ENCODE peak calls at places on chromosomes 2 and 18, in four cellular contexts. T is IMR-90, S is A549, Z is GM12878. X is an unnamed sample.
A peak's percentile ranks its signal among the peaks of the same experiment; 100 is the strongest.

GRCh38 chr2:219362524-219363164 is 25.1 kb downstream of the DNPEP start:
- DNase-seq in Z (peak; percentile 34), S (peak; percentile 60), T (peak; percentile 99), X (peak; percentile 30)

GRCh38 chr2:233449921-233450853 is 95.9 kb downstream of the DGKD start:
- DNase-seq in S (no peak), Z (no peak), T (no peak), X (no peak)

GRCh38 chr2:67650292-67651133 is 253.4 kb downstream of the ETAA1 start:
- DNase-seq in Z (no peak), S (peak; percentile 87), T (peak; percentile 96), X (peak; percentile 13)

GRCh38 chr2:231985823-231986261 is 24.3 kb downstream of the DIS3L2 start:
- DNase-seq in S (no peak), Z (no peak), T (no peak), X (peak; percentile 37)

GRCh38 chr2:119681868-119682220 is 2.8 kb downstream of the TMEM177 start:
- DNase-seq in S (no peak), Z (no peak), T (no peak), X (no peak)

GRCh38 chr2:204205548-204205947 is 269.0 kb downstream of the ICOS start:
- DNase-seq in S (no peak), Z (no peak), T (no peak), X (no peak)

GRCh38 chr2:64222351-64222750 is 78.1 kb upstream of the PELI1 start:
- DNase-seq in S (no peak), T (peak; percentile 21), Z (no peak), X (no peak)

GRCh38 chr2:236627193-236627592 is 57.6 kb downstream of the ACKR3 start:
- DNase-seq in S (no peak), Z (no peak), T (no peak), X (no peak)

GRCh38 chr2:126634273-126634861 is 21.6 kb upstream of the GYPC start:
- DNase-seq in S (peak; percentile 23), Z (no peak), T (peak; percentile 17), X (peak; percentile 30)

GRCh38 chr18:26652501-26652900 is 104.1 kb upstream of the KCTD1 start:
- DNase-seq in Z (no peak), S (no peak), T (no peak), X (no peak)

GRCh38 chr2:241279413-241279812 is 36.1 kb downstream of the HDLBP start:
- DNase-seq in S (no peak), Z (no peak), T (peak; percentile 33), X (peak; percentile 18)

GRCh38 chr2:67318966-67319590 is 78.1 kb upstream of the ETAA1 start:
- DNase-seq in T (peak; percentile 29), Z (no peak), S (no peak), X (no peak)

GRCh38 chr18:23353459-23353858 is 99.6 kb upstream of the RIOK3 start:
- DNase-seq in T (no peak), Z (peak; percentile 56), S (no peak), X (no peak)

GRCh38 chr2:12835733-12836132 is 119.0 kb downstream of the TRIB2 start:
- DNase-seq in Z (no peak), T (no peak), S (no peak), X (no peak)

GRCh38 chr2:241808051-241808450 is 942 bp upstream of the NEU4 start:
- DNase-seq in T (no peak), Z (no peak), S (no peak), X (no peak)

GRCh38 chr2:176490061-176490861 is 221.0 kb downstream of the MTX2 start:
- DNase-seq in S (no peak), Z (no peak), T (no peak), X (peak; percentile 32)

GRCh38 chr18:58497845-58498244 is 131.0 kb downstream of the ALPK2 start:
- DNase-seq in Z (no peak), T (peak; percentile 48), S (no peak), X (no peak)

GRCh38 chr2:61853848-61854434 is at the start of gene FAM161A:
- DNase-seq in Z (peak; percentile 44), S (peak; percentile 88), T (peak; percentile 77), X (peak; percentile 75)

GRCh38 chr2:135851858-135852257 is 14.9 kb upstream of the LCT start:
- DNase-seq in T (peak; percentile 15), S (no peak), Z (no peak), X (no peak)

GRCh38 chr2:222057249-222058073 is 241.3 kb downstream of the PAX3 start:
- DNase-seq in T (no peak), Z (no peak), S (no peak), X (peak; percentile 25)

GRCh38 chr2:214995926-214996670 is 142.3 kb downstream of the ABCA12 start:
- DNase-seq in T (no peak), S (no peak), Z (peak; percentile 85), X (no peak)

GRCh38 chr2:54122171-54122935 is 6.9 kb downstream of the ACYP2 start:
- DNase-seq in Z (no peak), T (no peak), S (no peak), X (no peak)

GRCh38 chr2:145203931-145204330 is 684.0 kb upstream of the ZEB2 start:
- DNase-seq in T (no peak), S (no peak), Z (no peak), X (no peak)

GRCh38 chr18:58337285-58337684 is 291.6 kb downstream of the ALPK2 start:
- DNase-seq in Z (no peak), S (no peak), T (no peak), X (no peak)

GRCh38 chr2:106664669-106665068 is 177.5 kb downstream of the CD8B2 start:
- DNase-seq in S (no peak), Z (peak; percentile 11), T (no peak), X (no peak)

GRCh38 chr2:73986085-73986680 is 1.5 kb downstream of the TET3 start:
- DNase-seq in T (no peak), Z (no peak), S (no peak), X (no peak)

GRCh38 chr18:21575656-21576055 is 24.8 kb downstream of the ESCO1 start:
- DNase-seq in T (no peak), Z (no peak), S (no peak), X (no peak)

GRCh38 chr2:190843874-190844699 is 36.5 kb upstream of the GLS start:
- DNase-seq in T (peak; percentile 69), S (peak; percentile 83), Z (peak; percentile 16), X (no peak)

GRCh38 chr18:34787931-34788532 is 77.9 kb downstream of the DTNA start:
- DNase-seq in Z (peak; percentile 11), S (peak; percentile 56), T (peak; percentile 69), X (peak; percentile 57)

GRCh38 chr18:37393945-37394609 is 171.5 kb downstream of the CELF4 start:
- DNase-seq in T (peak; percentile 76), S (peak; percentile 10), Z (no peak), X (peak; percentile 89)

GRCh38 chr2:9655441-9656269 is 24.9 kb upstream of the YWHAQ start:
- DNase-seq in T (peak; percentile 94), S (peak; percentile 73), Z (peak; percentile 40), X (no peak)

GRCh38 chr2:231503777-231504176 is 26.5 kb downstream of the NMUR1 start:
- DNase-seq in S (no peak), Z (no peak), T (no peak), X (no peak)

GRCh38 chr18:3612315-3612714 is 162.3 kb downstream of the TGIF1 start:
- DNase-seq in S (peak; percentile 67), T (no peak), Z (no peak), X (no peak)
- TF ChIP-seq ELK1 in S (no peak), T (no peak), Z (no peak), X (no peak)

DNA sequence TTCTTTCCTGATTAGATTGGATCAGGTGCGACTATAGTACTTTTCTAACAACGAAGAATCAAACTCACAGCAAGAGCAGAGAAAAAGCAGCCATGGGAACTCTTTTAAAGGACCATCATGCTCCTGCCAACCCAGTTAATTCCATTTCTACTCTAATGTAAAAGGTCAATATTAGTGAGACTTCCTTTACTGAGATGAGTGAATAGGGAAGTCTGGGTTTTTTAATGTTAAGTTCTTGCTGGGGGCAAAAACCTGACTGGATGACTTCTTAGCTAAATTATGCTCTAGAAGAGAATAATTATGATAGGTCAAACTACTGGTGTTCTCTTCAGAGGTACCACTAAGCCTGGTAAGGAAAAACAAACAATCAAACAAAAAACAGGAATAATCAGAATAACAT is 8.4 kb downstream of the SRBD1 start:
- DNase-seq in T (no peak), Z (no peak), S (no peak), X (no peak)
- TF ChIP-seq ELK1 in T (no peak), Z (no peak), S (no peak), X (no peak)

DNA sequence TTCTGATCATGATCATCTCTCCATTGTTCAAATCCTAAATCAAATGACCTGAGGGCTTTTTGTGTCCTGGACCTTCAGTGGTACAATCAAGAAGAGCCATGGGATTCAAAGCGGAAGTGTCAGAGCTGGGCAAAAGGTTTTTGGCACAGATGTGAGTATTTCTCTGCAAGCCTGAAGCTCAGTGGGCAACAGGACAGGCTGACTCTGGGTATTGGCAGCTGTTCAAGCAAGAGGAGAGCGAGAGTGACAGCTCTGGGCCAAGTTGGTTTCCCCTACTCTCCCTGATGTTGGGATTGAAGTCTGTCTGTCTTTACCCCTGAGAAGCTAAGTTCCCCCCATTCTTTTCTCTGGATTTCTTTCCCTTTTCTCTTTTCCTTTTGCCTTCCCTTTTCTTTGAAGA is 33.3 kb downstream of the DSEL start:
- DNase-seq in Z (no peak), S (no peak), T (no peak), X (no peak)
- TF ChIP-seq ELK1 in Z (no peak), S (no peak), T (no peak), X (no peak)

DNA sequence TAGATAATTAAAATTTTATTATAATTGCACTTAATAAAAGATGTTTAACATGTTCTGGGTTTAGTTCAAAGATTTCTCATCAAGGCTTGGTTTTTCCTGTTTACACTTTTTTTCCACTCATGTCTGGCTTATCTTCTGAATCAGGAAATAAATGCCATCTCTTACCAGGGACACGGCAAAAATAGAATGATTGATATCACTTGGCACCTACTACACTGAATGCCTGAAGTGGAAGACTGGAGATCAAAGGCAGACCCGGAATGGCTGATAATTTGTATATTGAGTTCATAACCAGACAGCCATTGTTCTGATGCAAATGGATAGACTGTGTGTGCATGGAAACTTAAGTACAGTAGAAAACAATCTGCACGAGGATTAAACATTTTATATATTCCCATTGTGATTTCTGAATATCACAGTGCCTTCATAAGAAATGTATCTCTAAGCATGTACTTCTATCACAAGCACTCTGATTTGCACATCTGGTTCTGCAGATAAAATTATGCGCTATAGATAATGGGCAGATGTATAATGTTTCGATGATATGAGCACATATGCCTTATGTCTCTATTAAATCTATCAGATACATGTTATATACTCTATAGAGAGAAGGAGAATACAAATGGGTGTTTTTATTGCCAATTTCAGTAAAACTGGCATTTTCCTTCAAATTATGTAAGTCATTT is 304.8 kb downstream of the RND3 start:
- DNase-seq in S (no peak), T (no peak), Z (no peak), X (no peak)
- TF ChIP-seq ELK1 in S (no peak), T (no peak), Z (no peak), X (no peak)

GRCh38 chr2:40487592-40487991 is 35.7 kb upstream of the SLC8A1 start:
- DNase-seq in Z (no peak), S (no peak), T (peak; percentile 14), X (no peak)
- TF ChIP-seq ELK1 in Z (no peak), S (no peak), T (no peak), X (no peak)